ENCODE peak calls at places on chromosomes 16 and 17, in eight cellular contexts. One of them, this sample, is unnamed. For H3K4me1, the result is how much of the 10 kb centered on the place peaks cover.

GRCh38 chr16:19393226-19394074 is 24.2 kb upstream of the TMC5 start:
- DNase-seq in fibroblast of lung: peak
- DNase-seq in GM23338: no peak
- DNase-seq in mammary epithelial cell: peak
- DNase-seq in neural progenitor cell: peak
- DNase-seq in HCT116: peak
- DNase-seq in keratinocyte: peak
- DNase-seq in PC-3: peak
- DNase-seq in this sample: peak

GRCh38 chr17:50550661-50551432 is 3.9 kb downstream of the SPATA20 start:
- DNase-seq in fibroblast of lung: peak
- DNase-seq in GM23338: peak
- DNase-seq in mammary epithelial cell: no peak
- DNase-seq in neural progenitor cell: peak
- DNase-seq in HCT116: peak
- DNase-seq in keratinocyte: no peak
- DNase-seq in PC-3: peak
- DNase-seq in this sample: peak

GRCh38 chr17:74677558-74678466 is 34.9 kb downstream of the CD300LF start:
- DNase-seq in fibroblast of lung: peak
- DNase-seq in GM23338: peak
- DNase-seq in mammary epithelial cell: no peak
- DNase-seq in neural progenitor cell: no peak
- DNase-seq in HCT116: no peak
- DNase-seq in keratinocyte: no peak
- DNase-seq in PC-3: peak
- DNase-seq in this sample: peak

GRCh38 chr17:70629902-70630301 is 460.6 kb downstream of the KCNJ2 start:
- DNase-seq in fibroblast of lung: peak
- DNase-seq in GM23338: no peak
- DNase-seq in mammary epithelial cell: no peak
- DNase-seq in neural progenitor cell: no peak
- DNase-seq in HCT116: no peak
- DNase-seq in keratinocyte: no peak
- DNase-seq in PC-3: peak
- DNase-seq in this sample: peak

GRCh38 chr17:59914274-59914854 is 21.4 kb downstream of the RPS6KB1 start:
- DNase-seq in fibroblast of lung: peak
- DNase-seq in GM23338: peak
- DNase-seq in mammary epithelial cell: peak
- DNase-seq in neural progenitor cell: peak
- DNase-seq in HCT116: peak
- DNase-seq in keratinocyte: no peak
- DNase-seq in PC-3: peak
- DNase-seq in this sample: peak

GRCh38 chr16:35306915-35307314 is 1847.5 kb downstream of the TP53TG3F start:
- DNase-seq in fibroblast of lung: no peak
- DNase-seq in GM23338: no peak
- DNase-seq in mammary epithelial cell: peak
- DNase-seq in neural progenitor cell: no peak
- DNase-seq in HCT116: no peak
- DNase-seq in keratinocyte: no peak
- DNase-seq in PC-3: peak
- DNase-seq in this sample: no peak

GRCh38 chr17:57257911-57258885 is 1.9 kb downstream of the MSI2 start:
- DNase-seq in fibroblast of lung: peak
- DNase-seq in GM23338: peak
- DNase-seq in mammary epithelial cell: no peak
- DNase-seq in neural progenitor cell: peak
- DNase-seq in HCT116: no peak
- DNase-seq in keratinocyte: no peak
- DNase-seq in PC-3: peak
- DNase-seq in this sample: peak

GRCh38 chr16:54843424-54843750 is 87.3 kb upstream of the IRX5 start:
- DNase-seq in fibroblast of lung: no peak
- DNase-seq in GM23338: no peak
- DNase-seq in mammary epithelial cell: peak
- DNase-seq in neural progenitor cell: no peak
- DNase-seq in HCT116: no peak
- DNase-seq in keratinocyte: peak
- DNase-seq in PC-3: no peak
- DNase-seq in this sample: no peak

GRCh38 chr16:1983053-1983543 is 895 bp upstream of the GFER start:
- DNase-seq in fibroblast of lung: no peak
- DNase-seq in GM23338: no peak
- DNase-seq in mammary epithelial cell: no peak
- DNase-seq in neural progenitor cell: no peak
- DNase-seq in HCT116: no peak
- DNase-seq in keratinocyte: no peak
- DNase-seq in PC-3: no peak
- DNase-seq in this sample: no peak

GRCh38 chr17:35865412-35866355 is 3.0 kb downstream of the HEATR9 start:
- DNase-seq in fibroblast of lung: peak
- DNase-seq in GM23338: no peak
- DNase-seq in mammary epithelial cell: peak
- DNase-seq in neural progenitor cell: no peak
- DNase-seq in HCT116: no peak
- DNase-seq in keratinocyte: no peak
- DNase-seq in PC-3: peak
- DNase-seq in this sample: peak

GRCh38 chr17:4004517-4005295 is 40.5 kb upstream of the ATP2A3 start:
- DNase-seq in fibroblast of lung: peak
- DNase-seq in GM23338: peak
- DNase-seq in mammary epithelial cell: no peak
- DNase-seq in neural progenitor cell: peak
- DNase-seq in HCT116: peak
- DNase-seq in keratinocyte: no peak
- DNase-seq in PC-3: peak
- DNase-seq in this sample: peak

GRCh38 chr17:37848690-37849616 is 75.3 kb upstream of the TBC1D3K start:
- DNase-seq in fibroblast of lung: peak
- DNase-seq in GM23338: no peak
- DNase-seq in mammary epithelial cell: peak
- DNase-seq in neural progenitor cell: no peak
- DNase-seq in HCT116: peak
- DNase-seq in keratinocyte: peak
- DNase-seq in PC-3: peak
- DNase-seq in this sample: peak

GRCh38 chr17:20073056-20073979 is 64.2 kb downstream of the SPECC1 start:
- DNase-seq in fibroblast of lung: peak
- DNase-seq in GM23338: peak
- DNase-seq in mammary epithelial cell: no peak
- DNase-seq in neural progenitor cell: no peak
- DNase-seq in HCT116: no peak
- DNase-seq in keratinocyte: no peak
- DNase-seq in PC-3: no peak
- DNase-seq in this sample: no peak

GRCh38 chr16:57084996-57085395 is 7.4 kb upstream of the CPNE2 start:
- DNase-seq in fibroblast of lung: no peak
- DNase-seq in GM23338: no peak
- DNase-seq in mammary epithelial cell: no peak
- DNase-seq in neural progenitor cell: no peak
- DNase-seq in HCT116: no peak
- DNase-seq in keratinocyte: no peak
- DNase-seq in PC-3: no peak
- DNase-seq in this sample: no peak

GRCh38 chr17:51461578-51462004 is 201.2 kb downstream of the UTP18 start:
- DNase-seq in fibroblast of lung: peak
- DNase-seq in GM23338: peak
- DNase-seq in mammary epithelial cell: peak
- DNase-seq in neural progenitor cell: peak
- DNase-seq in HCT116: peak
- DNase-seq in keratinocyte: peak
- DNase-seq in PC-3: peak
- DNase-seq in this sample: peak

GRCh38 chr17:8275421-8276290 is 12.8 kb upstream of the RANGRF start:
- DNase-seq in fibroblast of lung: no peak
- DNase-seq in GM23338: no peak
- DNase-seq in mammary epithelial cell: no peak
- DNase-seq in neural progenitor cell: no peak
- DNase-seq in HCT116: no peak
- DNase-seq in keratinocyte: no peak
- DNase-seq in PC-3: no peak
- DNase-seq in this sample: no peak

GRCh38 chr16:89871895-89872294 is 1.5 kb upstream of the TCF25 start:
- DNase-seq in fibroblast of lung: no peak
- DNase-seq in GM23338: no peak
- DNase-seq in mammary epithelial cell: no peak
- DNase-seq in neural progenitor cell: no peak
- DNase-seq in HCT116: no peak
- DNase-seq in keratinocyte: no peak
- DNase-seq in PC-3: no peak
- DNase-seq in this sample: no peak

GRCh38 chr17:33154869-33155455 is 138.1 kb downstream of the ASIC2 start:
- DNase-seq in fibroblast of lung: no peak
- DNase-seq in GM23338: peak
- DNase-seq in mammary epithelial cell: no peak
- DNase-seq in neural progenitor cell: no peak
- DNase-seq in HCT116: no peak
- DNase-seq in keratinocyte: no peak
- DNase-seq in PC-3: no peak
- DNase-seq in this sample: no peak

GRCh38 chr16:50440991-50441390 is 72.2 kb upstream of the BRD7 start:
- DNase-seq in fibroblast of lung: no peak
- DNase-seq in GM23338: no peak
- DNase-seq in mammary epithelial cell: no peak
- DNase-seq in neural progenitor cell: no peak
- DNase-seq in HCT116: no peak
- DNase-seq in keratinocyte: no peak
- DNase-seq in PC-3: no peak
- DNase-seq in this sample: no peak

GRCh38 chr16:25060920-25061319 is 45.8 kb upstream of the ARHGAP17 start:
- DNase-seq in fibroblast of lung: no peak
- DNase-seq in GM23338: no peak
- DNase-seq in mammary epithelial cell: no peak
- DNase-seq in neural progenitor cell: no peak
- DNase-seq in HCT116: no peak
- DNase-seq in keratinocyte: no peak
- DNase-seq in PC-3: no peak
- DNase-seq in this sample: no peak

GRCh38 chr16:70747703-70748631 is 53.0 kb downstream of the VAC14 start:
- DNase-seq in fibroblast of lung: peak
- DNase-seq in GM23338: no peak
- DNase-seq in mammary epithelial cell: no peak
- DNase-seq in neural progenitor cell: no peak
- DNase-seq in HCT116: no peak
- DNase-seq in keratinocyte: no peak
- DNase-seq in PC-3: peak
- DNase-seq in this sample: no peak

GRCh38 chr16:30418350-30419181 is 11.2 kb downstream of the ZNF771 start:
- DNase-seq in fibroblast of lung: no peak
- DNase-seq in GM23338: peak
- DNase-seq in mammary epithelial cell: no peak
- DNase-seq in neural progenitor cell: no peak
- DNase-seq in HCT116: no peak
- DNase-seq in keratinocyte: no peak
- DNase-seq in PC-3: peak
- DNase-seq in this sample: no peak

GRCh38 chr16:3780570-3780969 is 63.2 kb upstream of the TRAP1 start:
- DNase-seq in fibroblast of lung: peak
- DNase-seq in GM23338: no peak
- DNase-seq in mammary epithelial cell: peak
- DNase-seq in neural progenitor cell: no peak
- DNase-seq in HCT116: no peak
- DNase-seq in keratinocyte: no peak
- DNase-seq in PC-3: peak
- DNase-seq in this sample: peak

GRCh38 chr17:79220715-79221291 is 146.2 kb downstream of the ENGASE start:
- DNase-seq in fibroblast of lung: no peak
- DNase-seq in GM23338: peak
- DNase-seq in mammary epithelial cell: no peak
- DNase-seq in neural progenitor cell: peak
- DNase-seq in HCT116: no peak
- DNase-seq in keratinocyte: no peak
- DNase-seq in PC-3: no peak
- DNase-seq in this sample: peak
- TF ChIP-seq EZH2 in fibroblast of lung: peak
- TF ChIP-seq EZH2 in GM23338: no peak
- TF ChIP-seq EZH2 in mammary epithelial cell: peak
- TF ChIP-seq EZH2 in neural progenitor cell: no peak
- TF ChIP-seq EZH2 in HCT116: no peak
- TF ChIP-seq EZH2 in keratinocyte: no peak
- TF ChIP-seq EZH2 in PC-3: no peak
- TF ChIP-seq EZH2 in this sample: peak

GRCh38 chr17:79565606-79566250 is 45.1 kb downstream of the RBFOX3 start:
- DNase-seq in fibroblast of lung: no peak
- DNase-seq in GM23338: no peak
- DNase-seq in mammary epithelial cell: no peak
- DNase-seq in neural progenitor cell: no peak
- DNase-seq in HCT116: no peak
- DNase-seq in keratinocyte: no peak
- DNase-seq in PC-3: no peak
- DNase-seq in this sample: no peak
- H3K4me1 ChIP-seq in fibroblast of lung: under half
- H3K4me1 ChIP-seq in GM23338: under half
- H3K4me1 ChIP-seq in mammary epithelial cell: under half
- H3K4me1 ChIP-seq in neural progenitor cell: under half
- H3K4me1 ChIP-seq in HCT116: under half
- H3K4me1 ChIP-seq in keratinocyte: under half
- H3K4me1 ChIP-seq in PC-3: under half
- H3K4me1 ChIP-seq in this sample: under half

GRCh38 chr17:42183741-42184711 is 1.2 kb downstream of the HCRT start:
- DNase-seq in fibroblast of lung: peak
- DNase-seq in GM23338: peak
- DNase-seq in mammary epithelial cell: peak
- DNase-seq in neural progenitor cell: peak
- DNase-seq in HCT116: peak
- DNase-seq in keratinocyte: no peak
- DNase-seq in PC-3: no peak
- DNase-seq in this sample: peak
- TF ChIP-seq EZH2 in fibroblast of lung: no peak
- TF ChIP-seq EZH2 in GM23338: no peak
- TF ChIP-seq EZH2 in mammary epithelial cell: no peak
- TF ChIP-seq EZH2 in neural progenitor cell: peak
- TF ChIP-seq EZH2 in HCT116: no peak
- TF ChIP-seq EZH2 in keratinocyte: no peak
- TF ChIP-seq EZH2 in PC-3: no peak
- TF ChIP-seq EZH2 in this sample: no peak

GRCh38 chr17:81722184-81723120 is 10.4 kb downstream of the SLC25A10 start:
- DNase-seq in fibroblast of lung: peak
- DNase-seq in GM23338: no peak
- DNase-seq in mammary epithelial cell: peak
- DNase-seq in neural progenitor cell: no peak
- DNase-seq in HCT116: no peak
- DNase-seq in keratinocyte: no peak
- DNase-seq in PC-3: peak
- DNase-seq in this sample: peak

GRCh38 chr17:81720267-81721071 is 8.4 kb downstream of the SLC25A10 start:
- DNase-seq in fibroblast of lung: no peak
- DNase-seq in GM23338: no peak
- DNase-seq in mammary epithelial cell: no peak
- DNase-seq in neural progenitor cell: no peak
- DNase-seq in HCT116: no peak
- DNase-seq in keratinocyte: no peak
- DNase-seq in PC-3: no peak
- DNase-seq in this sample: no peak

GRCh38 chr17:81717049-81717765 is 5.1 kb downstream of the SLC25A10 start:
- DNase-seq in fibroblast of lung: no peak
- DNase-seq in GM23338: no peak
- DNase-seq in mammary epithelial cell: no peak
- DNase-seq in neural progenitor cell: no peak
- DNase-seq in HCT116: no peak
- DNase-seq in keratinocyte: no peak
- DNase-seq in PC-3: no peak
- DNase-seq in this sample: no peak

GRCh38 chr17:81717766-81718089 is 5.6 kb downstream of the SLC25A10 start:
- DNase-seq in fibroblast of lung: no peak
- DNase-seq in GM23338: no peak
- DNase-seq in mammary epithelial cell: no peak
- DNase-seq in neural progenitor cell: no peak
- DNase-seq in HCT116: no peak
- DNase-seq in keratinocyte: no peak
- DNase-seq in PC-3: no peak
- DNase-seq in this sample: no peak

GRCh38 chr17:81719410-81720266 is 7.6 kb downstream of the SLC25A10 start:
- DNase-seq in fibroblast of lung: no peak
- DNase-seq in GM23338: no peak
- DNase-seq in mammary epithelial cell: no peak
- DNase-seq in neural progenitor cell: no peak
- DNase-seq in HCT116: no peak
- DNase-seq in keratinocyte: no peak
- DNase-seq in PC-3: no peak
- DNase-seq in this sample: no peak
- H3K4me1 ChIP-seq in fibroblast of lung: under half
- H3K4me1 ChIP-seq in GM23338: under half
- H3K4me1 ChIP-seq in mammary epithelial cell: under half
- H3K4me1 ChIP-seq in neural progenitor cell: under half
- H3K4me1 ChIP-seq in HCT116: under half
- H3K4me1 ChIP-seq in keratinocyte: under half
- H3K4me1 ChIP-seq in PC-3: under half
- H3K4me1 ChIP-seq in this sample: under half